ENCODE peak calls at places on chromosomes 16 and 17, in six cellular contexts. One of them, this sample, is unnamed.
A peak's percentile ranks its signal among the peaks of the same experiment; 100 is the strongest.

GRCh38 chr16:53529529-53529928 is 26.5 kb upstream of the AKTIP start:
- DNase-seq in Peyer's patch: no peak
- DNase-seq in heart left ventricle: no peak
- DNase-seq in tibial nerve: no peak
- DNase-seq in cardiac muscle cell: no peak
- DNase-seq in spleen: no peak
- DNase-seq in this sample: no peak

GRCh38 chr17:45228985-45229517 is 7.4 kb downstream of the FMNL1 start:
- DNase-seq in Peyer's patch: peak; percentile 94
- DNase-seq in tibial nerve: peak; percentile 67
- DNase-seq in cardiac muscle cell: no peak
- DNase-seq in heart left ventricle: peak; percentile 91
- DNase-seq in spleen: peak; percentile 97
- DNase-seq in this sample: peak; percentile 36

GRCh38 chr16:48614759-48615158 is 4.8 kb upstream of the N4BP1 start:
- DNase-seq in heart left ventricle: no peak
- DNase-seq in Peyer's patch: no peak
- DNase-seq in spleen: no peak
- DNase-seq in tibial nerve: no peak
- DNase-seq in cardiac muscle cell: no peak
- DNase-seq in this sample: no peak

GRCh38 chr17:1650731-1651558 is 1.3 kb upstream of the RILP start:
- DNase-seq in Peyer's patch: no peak
- DNase-seq in tibial nerve: no peak
- DNase-seq in heart left ventricle: peak; percentile 33
- DNase-seq in spleen: peak; percentile 73
- DNase-seq in cardiac muscle cell: no peak
- DNase-seq in this sample: no peak

GRCh38 chr16:57380671-57381462 is 8.6 kb downstream of the CX3CL1 start:
- DNase-seq in tibial nerve: no peak
- DNase-seq in cardiac muscle cell: no peak
- DNase-seq in Peyer's patch: no peak
- DNase-seq in spleen: no peak
- DNase-seq in heart left ventricle: no peak
- DNase-seq in this sample: no peak

GRCh38 chr16:11734653-11735043 is 8.0 kb downstream of the TXNDC11 start:
- DNase-seq in tibial nerve: no peak
- DNase-seq in cardiac muscle cell: no peak
- DNase-seq in Peyer's patch: no peak
- DNase-seq in spleen: no peak
- DNase-seq in heart left ventricle: no peak
- DNase-seq in this sample: no peak

GRCh38 chr16:59180083-59180476 is 446.0 kb upstream of the GOT2 start:
- DNase-seq in Peyer's patch: no peak
- DNase-seq in cardiac muscle cell: no peak
- DNase-seq in spleen: no peak
- DNase-seq in tibial nerve: no peak
- DNase-seq in heart left ventricle: no peak
- DNase-seq in this sample: no peak

GRCh38 chr17:60170835-60171752 is 21.3 kb downstream of the CA4 start:
- DNase-seq in spleen: no peak
- DNase-seq in cardiac muscle cell: no peak
- DNase-seq in Peyer's patch: peak; percentile 38
- DNase-seq in heart left ventricle: no peak
- DNase-seq in tibial nerve: no peak
- DNase-seq in this sample: no peak

GRCh38 chr16:4911831-4912422 is 25.0 kb downstream of the PPL start:
- DNase-seq in heart left ventricle: no peak
- DNase-seq in cardiac muscle cell: no peak
- DNase-seq in tibial nerve: no peak
- DNase-seq in spleen: no peak
- DNase-seq in Peyer's patch: no peak
- DNase-seq in this sample: no peak

GRCh38 chr17:8904686-8905085 is 37.2 kb upstream of the PIK3R6 start:
- DNase-seq in spleen: no peak
- DNase-seq in Peyer's patch: no peak
- DNase-seq in tibial nerve: no peak
- DNase-seq in heart left ventricle: no peak
- DNase-seq in cardiac muscle cell: no peak
- DNase-seq in this sample: no peak

GRCh38 chr16:88469615-88470395 is 16.7 kb downstream of the ZFPM1 start:
- DNase-seq in tibial nerve: no peak
- DNase-seq in cardiac muscle cell: no peak
- DNase-seq in heart left ventricle: no peak
- DNase-seq in spleen: no peak
- DNase-seq in Peyer's patch: peak; percentile 72
- DNase-seq in this sample: no peak

GRCh38 chr17:82674656-82675475 is 23.6 kb downstream of the RAB40B start:
- DNase-seq in spleen: no peak
- DNase-seq in cardiac muscle cell: no peak
- DNase-seq in tibial nerve: no peak
- DNase-seq in Peyer's patch: no peak
- DNase-seq in heart left ventricle: peak; percentile 43
- DNase-seq in this sample: no peak

GRCh38 chr17:7220593-7221280 is 999 bp downstream of the ACADVL start:
- DNase-seq in heart left ventricle: peak; percentile 67
- DNase-seq in tibial nerve: no peak
- DNase-seq in Peyer's patch: peak; percentile 84
- DNase-seq in cardiac muscle cell: peak; percentile 37
- DNase-seq in spleen: no peak
- DNase-seq in this sample: no peak

DNA sequence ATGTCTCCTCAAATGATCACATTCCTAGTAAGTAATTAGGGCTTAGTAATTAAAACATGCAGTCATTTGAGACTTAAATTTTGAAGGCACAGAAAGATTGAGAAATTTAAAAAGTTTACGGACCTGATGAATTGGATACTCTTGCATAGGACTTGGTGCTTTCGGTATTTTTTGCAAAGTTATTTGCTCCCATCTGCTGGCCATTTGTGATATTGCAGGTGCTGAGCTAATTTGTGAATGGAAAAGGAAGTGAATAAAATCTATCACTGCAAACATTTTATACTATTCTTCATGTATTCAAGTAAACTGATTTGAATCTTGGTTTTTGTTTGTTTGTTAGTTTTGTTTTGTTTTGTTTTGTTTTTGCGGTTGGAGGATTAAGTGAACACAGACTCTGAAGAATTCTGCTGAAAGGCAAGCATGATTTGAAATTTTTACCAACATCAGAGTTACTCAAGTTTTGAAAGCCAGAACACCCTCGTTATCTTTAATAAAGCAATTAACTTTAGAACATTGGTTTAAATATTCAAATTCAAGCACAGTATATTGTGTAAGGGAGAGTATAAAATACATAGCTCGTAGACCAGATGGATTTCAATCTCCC is 689.5 kb upstream of the RBFOX1 start:
- DNase-seq in tibial nerve: peak; percentile 58
- DNase-seq in Peyer's patch: peak; percentile 83
- DNase-seq in heart left ventricle: no peak
- DNase-seq in cardiac muscle cell: peak; percentile 48
- DNase-seq in spleen: no peak
- DNase-seq in this sample: peak; percentile 71
- TF ChIP-seq CTCF in tibial nerve: peak; percentile 80
- TF ChIP-seq CTCF in Peyer's patch: peak; percentile 91
- TF ChIP-seq CTCF in heart left ventricle: peak; percentile 81
- TF ChIP-seq CTCF in cardiac muscle cell: peak; percentile 71
- TF ChIP-seq CTCF in spleen: peak; percentile 79
- TF ChIP-seq CTCF in this sample: peak; percentile 90

DNA sequence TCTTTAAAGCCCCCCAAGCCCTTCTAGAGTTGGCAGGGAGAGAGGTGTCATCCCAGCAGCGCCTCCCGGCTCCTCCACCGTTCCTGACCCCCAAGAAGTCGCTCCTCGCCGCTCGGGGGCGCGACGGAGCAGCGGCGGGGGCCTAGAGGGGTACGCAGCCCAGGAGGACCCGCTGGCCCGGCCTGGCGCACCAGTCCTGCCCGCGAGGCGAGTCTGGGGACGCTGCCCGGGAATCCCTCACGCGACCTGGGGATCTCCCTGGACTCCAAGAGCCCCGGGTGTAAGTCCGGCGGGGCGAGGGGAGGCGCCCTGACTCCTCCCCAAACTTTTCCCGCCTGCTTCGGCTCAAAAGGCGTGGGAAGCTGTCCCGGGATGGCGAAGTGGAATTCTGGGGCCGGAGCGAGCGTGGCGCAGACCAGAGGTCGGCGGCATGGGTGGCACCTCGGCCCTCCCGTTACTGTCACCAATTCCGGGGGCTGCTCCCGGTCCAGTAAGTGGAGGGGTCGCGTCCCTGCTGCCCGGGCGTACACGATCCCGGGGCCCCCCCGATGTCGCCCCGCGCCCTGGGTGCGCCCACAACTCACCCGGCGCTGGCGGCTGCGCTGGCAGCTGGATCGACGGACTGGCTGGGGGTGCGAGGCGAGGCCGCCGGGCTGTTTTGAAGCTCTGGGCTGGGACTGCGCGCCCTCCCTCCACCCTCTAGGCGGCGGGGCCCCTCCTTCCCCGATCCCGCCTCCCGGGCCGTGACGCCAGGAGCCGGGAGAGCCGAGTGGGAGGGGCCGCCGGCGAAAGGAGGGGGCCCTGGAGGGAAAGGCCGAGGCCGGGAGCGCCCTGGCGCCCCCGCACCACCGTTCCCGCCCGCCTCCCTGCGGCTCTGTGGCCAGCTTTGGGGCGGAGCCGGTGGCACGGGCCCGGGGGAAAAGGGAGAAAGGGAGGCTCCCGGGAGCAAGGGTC is at the start of gene EMP2:
- DNase-seq in spleen: peak; percentile 78
- DNase-seq in cardiac muscle cell: peak; percentile 92
- DNase-seq in Peyer's patch: peak; percentile 80
- DNase-seq in tibial nerve: peak; percentile 67
- DNase-seq in heart left ventricle: peak; percentile 90
- DNase-seq in this sample: peak; percentile 86
- TF ChIP-seq CTCF in spleen: peak; percentile 51
- TF ChIP-seq CTCF in cardiac muscle cell: peak; percentile 70
- TF ChIP-seq CTCF in Peyer's patch: no peak
- TF ChIP-seq CTCF in tibial nerve: peak; percentile 39
- TF ChIP-seq CTCF in heart left ventricle: peak; percentile 78
- TF ChIP-seq CTCF in this sample: peak; percentile 44

DNA sequence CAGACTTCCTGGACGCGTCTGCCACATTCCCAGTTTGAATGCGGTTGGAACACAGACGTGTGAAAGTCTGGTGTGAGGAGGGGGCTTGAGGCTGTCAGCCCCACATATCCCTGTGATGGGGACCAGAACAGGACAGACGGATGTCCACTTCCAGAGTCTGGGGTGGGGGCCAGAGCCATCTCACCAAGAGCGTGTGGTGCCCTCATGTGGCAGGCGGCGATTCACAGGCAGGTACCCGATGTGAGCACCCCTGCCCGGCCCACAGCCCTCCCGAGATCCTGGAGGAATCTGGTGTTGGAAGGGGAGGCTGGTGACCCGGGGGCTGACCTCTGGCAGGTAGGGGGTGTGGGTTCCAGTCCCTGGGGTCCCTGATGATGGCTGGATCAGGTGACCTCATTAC is 51.5 kb downstream of the ENGASE start:
- DNase-seq in Peyer's patch: no peak
- DNase-seq in heart left ventricle: no peak
- DNase-seq in spleen: no peak
- DNase-seq in cardiac muscle cell: no peak
- DNase-seq in tibial nerve: no peak
- DNase-seq in this sample: no peak
- TF ChIP-seq CTCF in Peyer's patch: no peak
- TF ChIP-seq CTCF in heart left ventricle: peak; percentile 31
- TF ChIP-seq CTCF in spleen: no peak
- TF ChIP-seq CTCF in cardiac muscle cell: peak; percentile 17
- TF ChIP-seq CTCF in tibial nerve: no peak
- TF ChIP-seq CTCF in this sample: no peak

GRCh38 chr16:77749415-77749814 is 27.1 kb downstream of the NUDT7 start:
- DNase-seq in heart left ventricle: no peak
- DNase-seq in cardiac muscle cell: no peak
- DNase-seq in tibial nerve: no peak
- DNase-seq in Peyer's patch: no peak
- DNase-seq in spleen: no peak
- DNase-seq in this sample: no peak

GRCh38 chr16:77748426-77748825 is 26.1 kb downstream of the NUDT7 start:
- DNase-seq in spleen: no peak
- DNase-seq in Peyer's patch: no peak
- DNase-seq in heart left ventricle: no peak
- DNase-seq in tibial nerve: no peak
- DNase-seq in cardiac muscle cell: no peak
- DNase-seq in this sample: no peak

GRCh38 chr16:77744136-77744535 is 21.8 kb downstream of the NUDT7 start:
- DNase-seq in cardiac muscle cell: no peak
- DNase-seq in Peyer's patch: no peak
- DNase-seq in heart left ventricle: no peak
- DNase-seq in spleen: no peak
- DNase-seq in tibial nerve: no peak
- DNase-seq in this sample: no peak

DNA sequence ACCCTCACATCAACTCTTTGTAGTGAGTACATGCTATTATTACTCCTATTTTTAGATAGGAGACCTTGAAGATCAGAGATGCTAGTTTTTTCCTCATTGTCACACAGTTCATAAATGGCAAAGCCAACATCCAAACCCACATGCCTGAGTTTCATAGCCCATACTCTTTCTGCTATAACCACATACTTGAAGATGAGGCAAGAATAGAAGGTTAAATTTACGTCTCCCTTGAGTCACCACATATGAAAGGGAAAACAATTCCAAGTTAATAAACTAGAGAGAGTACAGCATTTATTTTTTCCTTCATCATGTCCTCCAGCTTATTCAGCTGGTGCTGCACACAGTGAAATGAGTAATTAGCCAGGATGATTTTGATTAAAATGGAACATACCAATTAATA is 23.7 kb downstream of the NUDT7 start:
- DNase-seq in heart left ventricle: no peak
- DNase-seq in spleen: no peak
- DNase-seq in Peyer's patch: no peak
- DNase-seq in tibial nerve: no peak
- DNase-seq in cardiac muscle cell: no peak
- DNase-seq in this sample: no peak
- TF ChIP-seq CTCF in heart left ventricle: no peak
- TF ChIP-seq CTCF in spleen: no peak
- TF ChIP-seq CTCF in Peyer's patch: no peak
- TF ChIP-seq CTCF in tibial nerve: no peak
- TF ChIP-seq CTCF in cardiac muscle cell: no peak
- TF ChIP-seq CTCF in this sample: no peak

DNA sequence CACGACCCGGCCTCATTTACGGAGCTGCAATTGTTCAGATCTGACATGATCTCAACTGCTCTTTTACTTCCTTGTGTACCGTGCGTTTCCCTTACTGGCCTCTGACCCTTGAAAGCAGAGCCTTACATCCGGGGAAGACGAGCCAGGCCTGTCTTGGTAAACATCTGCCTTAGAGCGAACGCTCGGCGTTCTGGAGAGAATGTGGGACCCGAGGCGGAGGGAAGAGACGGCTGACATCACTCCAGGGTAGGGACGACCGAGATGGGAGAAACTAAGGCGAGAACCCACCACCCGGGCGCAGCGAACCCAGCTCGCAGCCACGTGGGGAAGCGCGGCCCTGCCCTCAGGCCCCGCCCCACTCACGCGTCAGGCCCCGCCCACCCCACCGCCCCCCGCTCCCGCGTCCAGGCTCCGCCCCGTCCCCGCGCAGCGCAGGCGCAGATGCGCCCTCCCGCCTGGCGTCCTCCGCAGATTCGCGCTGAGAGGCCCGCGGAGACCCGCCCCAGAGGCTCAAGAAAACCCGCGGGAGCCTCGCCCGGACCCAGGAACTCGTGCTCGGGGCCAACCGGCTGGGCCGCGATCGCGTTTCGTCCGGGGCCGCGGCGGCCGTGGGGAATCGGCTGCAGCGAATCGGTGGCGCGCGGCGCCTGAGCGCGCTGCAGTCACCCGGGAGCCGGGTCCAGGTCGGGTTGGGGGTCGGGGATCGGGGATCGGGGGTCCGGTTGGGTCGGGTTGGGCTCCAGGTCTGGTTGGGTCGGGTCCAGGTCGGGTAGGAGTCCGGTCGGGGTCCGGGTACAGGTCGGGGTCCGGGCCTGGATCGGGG is at the start of gene TELO2:
- DNase-seq in spleen: peak; percentile 95
- DNase-seq in cardiac muscle cell: peak; percentile 87
- DNase-seq in heart left ventricle: peak; percentile 80
- DNase-seq in tibial nerve: peak; percentile 61
- DNase-seq in Peyer's patch: peak; percentile 90
- DNase-seq in this sample: peak; percentile 92
- TF ChIP-seq CTCF in spleen: peak; percentile 31
- TF ChIP-seq CTCF in cardiac muscle cell: no peak
- TF ChIP-seq CTCF in heart left ventricle: no peak
- TF ChIP-seq CTCF in tibial nerve: no peak
- TF ChIP-seq CTCF in Peyer's patch: peak; percentile 25
- TF ChIP-seq CTCF in this sample: no peak